ENCODE peak calls at places on chromosomes 12 and 14, in six cellular contexts. One of them, this sample, is unnamed.
A peak's percentile ranks its signal among the peaks of the same experiment; 100 is the strongest.

GRCh38 chr12:91140660-91141045 is 29.4 kb upstream of the LUM start:
- DNase-seq in mammary epithelial cell: no peak
- DNase-seq in head of caudate nucleus: no peak
- DNase-seq in activated CD4-positive, alpha-beta T cell treated with anti-CD3 and anti-CD28 coated beads, Interleukin-2, amount 10 ng/mL, durations not matched to agents 7 days and 5 days: no peak
- DNase-seq in CD4-positive, alpha-beta memory T cell: no peak
- DNase-seq in NCI-H2081: no peak
- DNase-seq in this sample: peak; percentile 77

GRCh38 chr12:29782821-29783772 is 645 bp downstream of the TMTC1 start:
- DNase-seq in mammary epithelial cell: peak; percentile 53
- DNase-seq in head of caudate nucleus: peak; percentile 41
- DNase-seq in activated CD4-positive, alpha-beta T cell treated with anti-CD3 and anti-CD28 coated beads, Interleukin-2, amount 10 ng/mL, durations not matched to agents 7 days and 5 days: no peak
- DNase-seq in CD4-positive, alpha-beta memory T cell: no peak
- DNase-seq in NCI-H2081: no peak
- DNase-seq in this sample: peak; percentile 25

GRCh38 chr12:52091061-52091460 is 11.6 kb downstream of the SMIM41 start:
- DNase-seq in mammary epithelial cell: no peak
- DNase-seq in head of caudate nucleus: no peak
- DNase-seq in activated CD4-positive, alpha-beta T cell treated with anti-CD3 and anti-CD28 coated beads, Interleukin-2, amount 10 ng/mL, durations not matched to agents 7 days and 5 days: no peak
- DNase-seq in CD4-positive, alpha-beta memory T cell: no peak
- DNase-seq in NCI-H2081: no peak
- DNase-seq in this sample: no peak

GRCh38 chr12:6360578-6361490 is 14.5 kb downstream of the SCNN1A start:
- DNase-seq in mammary epithelial cell: no peak
- DNase-seq in head of caudate nucleus: no peak
- DNase-seq in activated CD4-positive, alpha-beta T cell treated with anti-CD3 and anti-CD28 coated beads, Interleukin-2, amount 10 ng/mL, durations not matched to agents 7 days and 5 days: no peak
- DNase-seq in CD4-positive, alpha-beta memory T cell: no peak
- DNase-seq in NCI-H2081: no peak
- DNase-seq in this sample: no peak

GRCh38 chr14:31420013-31420318 is 384 bp downstream of the HEATR5A start:
- DNase-seq in mammary epithelial cell: peak; percentile 58
- DNase-seq in head of caudate nucleus: peak; percentile 27
- DNase-seq in activated CD4-positive, alpha-beta T cell treated with anti-CD3 and anti-CD28 coated beads, Interleukin-2, amount 10 ng/mL, durations not matched to agents 7 days and 5 days: peak; percentile 16
- DNase-seq in CD4-positive, alpha-beta memory T cell: no peak
- DNase-seq in NCI-H2081: peak; percentile 16
- DNase-seq in this sample: no peak

GRCh38 chr14:77303417-77304156 is 17.1 kb downstream of the POMT2 start:
- DNase-seq in mammary epithelial cell: peak; percentile 98
- DNase-seq in head of caudate nucleus: peak; percentile 34
- DNase-seq in activated CD4-positive, alpha-beta T cell treated with anti-CD3 and anti-CD28 coated beads, Interleukin-2, amount 10 ng/mL, durations not matched to agents 7 days and 5 days: peak; percentile 41
- DNase-seq in CD4-positive, alpha-beta memory T cell: no peak
- DNase-seq in NCI-H2081: no peak
- DNase-seq in this sample: peak; percentile 93

GRCh38 chr14:50647753-50648152 is 20.4 kb downstream of the SAV1 start:
- DNase-seq in mammary epithelial cell: no peak
- DNase-seq in head of caudate nucleus: no peak
- DNase-seq in activated CD4-positive, alpha-beta T cell treated with anti-CD3 and anti-CD28 coated beads, Interleukin-2, amount 10 ng/mL, durations not matched to agents 7 days and 5 days: no peak
- DNase-seq in CD4-positive, alpha-beta memory T cell: no peak
- DNase-seq in NCI-H2081: no peak
- DNase-seq in this sample: no peak

GRCh38 chr14:70698288-70698687 is 56.6 kb downstream of the TTC9 start:
- DNase-seq in mammary epithelial cell: peak; percentile 58
- DNase-seq in head of caudate nucleus: no peak
- DNase-seq in activated CD4-positive, alpha-beta T cell treated with anti-CD3 and anti-CD28 coated beads, Interleukin-2, amount 10 ng/mL, durations not matched to agents 7 days and 5 days: no peak
- DNase-seq in CD4-positive, alpha-beta memory T cell: no peak
- DNase-seq in NCI-H2081: no peak
- DNase-seq in this sample: peak; percentile 44

GRCh38 chr14:104436741-104437701 is 142.5 kb upstream of the C14orf180 start:
- DNase-seq in mammary epithelial cell: no peak
- DNase-seq in head of caudate nucleus: no peak
- DNase-seq in activated CD4-positive, alpha-beta T cell treated with anti-CD3 and anti-CD28 coated beads, Interleukin-2, amount 10 ng/mL, durations not matched to agents 7 days and 5 days: no peak
- DNase-seq in CD4-positive, alpha-beta memory T cell: no peak
- DNase-seq in NCI-H2081: peak; percentile 84
- DNase-seq in this sample: no peak

GRCh38 chr12:8075935-8076334 is 6.1 kb upstream of the NECAP1 start:
- DNase-seq in mammary epithelial cell: no peak
- DNase-seq in head of caudate nucleus: no peak
- DNase-seq in activated CD4-positive, alpha-beta T cell treated with anti-CD3 and anti-CD28 coated beads, Interleukin-2, amount 10 ng/mL, durations not matched to agents 7 days and 5 days: no peak
- DNase-seq in CD4-positive, alpha-beta memory T cell: no peak
- DNase-seq in NCI-H2081: no peak
- DNase-seq in this sample: no peak

GRCh38 chr14:70624972-70625371 is 16.7 kb upstream of the TTC9 start:
- DNase-seq in mammary epithelial cell: peak; percentile 36
- DNase-seq in head of caudate nucleus: no peak
- DNase-seq in activated CD4-positive, alpha-beta T cell treated with anti-CD3 and anti-CD28 coated beads, Interleukin-2, amount 10 ng/mL, durations not matched to agents 7 days and 5 days: no peak
- DNase-seq in CD4-positive, alpha-beta memory T cell: no peak
- DNase-seq in NCI-H2081: no peak
- DNase-seq in this sample: no peak

GRCh38 chr12:62698701-62699101 is 232.1 kb downstream of the MON2 start:
- DNase-seq in mammary epithelial cell: peak; percentile 32
- DNase-seq in head of caudate nucleus: no peak
- DNase-seq in activated CD4-positive, alpha-beta T cell treated with anti-CD3 and anti-CD28 coated beads, Interleukin-2, amount 10 ng/mL, durations not matched to agents 7 days and 5 days: no peak
- DNase-seq in CD4-positive, alpha-beta memory T cell: no peak
- DNase-seq in NCI-H2081: no peak
- DNase-seq in this sample: peak; percentile 59

GRCh38 chr12:82966160-82966559 is 279.5 kb downstream of the TMTC2 start:
- DNase-seq in mammary epithelial cell: no peak
- DNase-seq in head of caudate nucleus: no peak
- DNase-seq in activated CD4-positive, alpha-beta T cell treated with anti-CD3 and anti-CD28 coated beads, Interleukin-2, amount 10 ng/mL, durations not matched to agents 7 days and 5 days: no peak
- DNase-seq in CD4-positive, alpha-beta memory T cell: no peak
- DNase-seq in NCI-H2081: no peak
- DNase-seq in this sample: no peak

GRCh38 chr12:104669851-104670337 is 213.1 kb downstream of the CHST11 start:
- DNase-seq in mammary epithelial cell: no peak
- DNase-seq in head of caudate nucleus: no peak
- DNase-seq in activated CD4-positive, alpha-beta T cell treated with anti-CD3 and anti-CD28 coated beads, Interleukin-2, amount 10 ng/mL, durations not matched to agents 7 days and 5 days: peak; percentile 48
- DNase-seq in CD4-positive, alpha-beta memory T cell: peak; percentile 19
- DNase-seq in NCI-H2081: no peak
- DNase-seq in this sample: no peak

GRCh38 chr12:121025442-121026226 is 9.3 kb upstream of the C12orf43 start:
- DNase-seq in mammary epithelial cell: peak; percentile 15
- DNase-seq in head of caudate nucleus: no peak
- DNase-seq in activated CD4-positive, alpha-beta T cell treated with anti-CD3 and anti-CD28 coated beads, Interleukin-2, amount 10 ng/mL, durations not matched to agents 7 days and 5 days: no peak
- DNase-seq in CD4-positive, alpha-beta memory T cell: no peak
- DNase-seq in NCI-H2081: no peak
- DNase-seq in this sample: no peak

This sample was measured in stromal cell of bone marrow.